ENCODE peak calls at places on chromosome 13, in nine cellular contexts. X, Q, D, A, M, G, S, W and P are unnamed samples.

GRCh38 chr13:53250272-53250875 is 221.8 kb downstream of the OLFM4 start:
- DNase-seq in X (peak; percentile 45), Q (peak; percentile 62), D (no peak), A (peak; percentile 79), M (no peak), G (peak; percentile 90), S (no peak), W (no peak), P (no peak)

GRCh38 chr13:20053891-20054290 is 95.4 kb downstream of the ZMYM2 start:
- DNase-seq in X (no peak), Q (no peak), D (no peak), A (no peak), M (no peak), G (no peak), S (no peak), W (no peak), P (no peak)

GRCh38 chr13:40381935-40382764 is 284.3 kb downstream of the FOXO1 start:
- DNase-seq in X (no peak), Q (no peak), D (no peak), A (no peak), M (no peak), G (no peak), S (no peak), W (no peak), P (no peak)

GRCh38 chr13:45879666-45880065 is 28.1 kb upstream of the SIAH3 start:
- DNase-seq in X (no peak), Q (no peak), D (no peak), A (no peak), M (no peak), G (peak; percentile 32), S (no peak), W (no peak), P (no peak)

GRCh38 chr13:52405369-52405766 is 604 bp downstream of the THSD1 start:
- DNase-seq in X (no peak), Q (no peak), D (no peak), A (no peak), M (no peak), G (no peak), S (no peak), W (no peak), P (no peak)

GRCh38 chr13:28531195-28531955 is 36.4 kb upstream of the FLT1 start:
- DNase-seq in X (no peak), Q (peak; percentile 70), D (no peak), A (peak; percentile 42), M (no peak), G (peak; percentile 44), S (no peak), W (no peak), P (no peak)

GRCh38 chr13:41649659-41650058 is 192.3 kb downstream of the RGCC start:
- DNase-seq in X (no peak), Q (peak; percentile 12), D (no peak), A (peak; percentile 28), M (no peak), G (no peak), S (no peak), W (no peak), P (no peak)

GRCh38 chr13:37453246-37453645 is 145.3 kb downstream of the POSTN start:
- DNase-seq in X (no peak), Q (peak; percentile 18), D (no peak), A (peak; percentile 67), M (no peak), G (no peak), S (no peak), W (no peak), P (no peak)